ENCODE peak calls at places on chromosomes 1 and 21, in seven cellular contexts. One of them, this sample, is unnamed.
A peak's percentile ranks its signal among the peaks of the same experiment; 100 is the strongest.

GRCh38 chr1:229191066-229191674 is 79.7 kb upstream of the RAB4A start:
- DNase-seq in H1: no peak
- DNase-seq in K562: no peak
- DNase-seq in HepG2: no peak
- DNase-seq in GM12878: no peak
- DNase-seq in HCT116: no peak
- DNase-seq in WTC11: peak; percentile 39
- DNase-seq in this sample: no peak

GRCh38 chr1:172653015-172653709 is 5.7 kb upstream of the FASLG start:
- DNase-seq in GM12878: no peak
- DNase-seq in WTC11: no peak
- DNase-seq in H1: no peak
- DNase-seq in HCT116: no peak
- DNase-seq in K562: peak; percentile 45
- DNase-seq in HepG2: no peak
- DNase-seq in this sample: no peak

GRCh38 chr1:203796223-203796747 is 862 bp downstream of the ZBED6 start:
- DNase-seq in HepG2: peak; percentile 20
- DNase-seq in HCT116: no peak
- DNase-seq in GM12878: peak; percentile 13
- DNase-seq in K562: peak; percentile 71
- DNase-seq in WTC11: no peak
- DNase-seq in H1: no peak
- DNase-seq in this sample: peak; percentile 24

GRCh38 chr1:22868331-22868730 is 104.3 kb downstream of the LACTBL1 start:
- DNase-seq in WTC11: no peak
- DNase-seq in HepG2: no peak
- DNase-seq in GM12878: no peak
- DNase-seq in H1: no peak
- DNase-seq in HCT116: no peak
- DNase-seq in K562: no peak
- DNase-seq in this sample: no peak

GRCh38 chr1:164589408-164589807 is 30.4 kb downstream of the PBX1 start:
- DNase-seq in HCT116: no peak
- DNase-seq in K562: no peak
- DNase-seq in HepG2: no peak
- DNase-seq in H1: no peak
- DNase-seq in WTC11: no peak
- DNase-seq in GM12878: no peak
- DNase-seq in this sample: no peak

GRCh38 chr1:62196091-62196690 is 1.5 kb downstream of the L1TD1 start:
- DNase-seq in HCT116: no peak
- DNase-seq in H1: no peak
- DNase-seq in GM12878: no peak
- DNase-seq in HepG2: no peak
- DNase-seq in K562: no peak
- DNase-seq in WTC11: no peak
- DNase-seq in this sample: no peak

GRCh38 chr1:167687919-167688519 is 33.8 kb upstream of the MPZL1 start:
- DNase-seq in HepG2: peak; percentile 61
- DNase-seq in GM12878: peak; percentile 80
- DNase-seq in WTC11: peak; percentile 86
- DNase-seq in H1: peak; percentile 95
- DNase-seq in HCT116: peak; percentile 72
- DNase-seq in K562: peak; percentile 89
- DNase-seq in this sample: peak; percentile 82

GRCh38 chr1:212828395-212828794 is 19.1 kb downstream of the SPATA45 start:
- DNase-seq in HepG2: peak; percentile 61
- DNase-seq in WTC11: no peak
- DNase-seq in H1: no peak
- DNase-seq in GM12878: no peak
- DNase-seq in HCT116: no peak
- DNase-seq in K562: no peak
- DNase-seq in this sample: no peak

GRCh38 chr1:236338096-236338495 is 56.0 kb upstream of the EDARADD start:
- DNase-seq in H1: no peak
- DNase-seq in K562: no peak
- DNase-seq in GM12878: no peak
- DNase-seq in HepG2: no peak
- DNase-seq in WTC11: no peak
- DNase-seq in HCT116: no peak
- DNase-seq in this sample: no peak

GRCh38 chr1:214842856-214843255 is 239.7 kb upstream of the KCNK2 start:
- DNase-seq in WTC11: no peak
- DNase-seq in HCT116: no peak
- DNase-seq in HepG2: no peak
- DNase-seq in K562: no peak
- DNase-seq in GM12878: no peak
- DNase-seq in H1: no peak
- DNase-seq in this sample: no peak

GRCh38 chr1:155006601-155007101 is 4.0 kb downstream of the ZBTB7B start:
- DNase-seq in WTC11: no peak
- DNase-seq in GM12878: no peak
- DNase-seq in H1: no peak
- DNase-seq in HCT116: no peak
- DNase-seq in K562: no peak
- DNase-seq in HepG2: no peak
- DNase-seq in this sample: peak; percentile 59

GRCh38 chr1:91754348-91754747 is 131.6 kb downstream of the TGFBR3 start:
- DNase-seq in H1: no peak
- DNase-seq in K562: no peak
- DNase-seq in HCT116: no peak
- DNase-seq in GM12878: no peak
- DNase-seq in HepG2: no peak
- DNase-seq in WTC11: no peak
- DNase-seq in this sample: no peak

GRCh38 chr1:67719329-67720196 is 34.6 kb downstream of the GADD45A start:
- DNase-seq in K562: no peak
- DNase-seq in HepG2: no peak
- DNase-seq in HCT116: no peak
- DNase-seq in GM12878: no peak
- DNase-seq in WTC11: no peak
- DNase-seq in H1: no peak
- DNase-seq in this sample: peak; percentile 59

GRCh38 chr1:111904478-111905218 is 84.8 kb downstream of the KCND3 start:
- DNase-seq in WTC11: peak; percentile 38
- DNase-seq in GM12878: no peak
- DNase-seq in K562: no peak
- DNase-seq in H1: no peak
- DNase-seq in HCT116: no peak
- DNase-seq in HepG2: no peak
- DNase-seq in this sample: no peak

GRCh38 chr1:27416387-27417111 is 24.1 kb downstream of the GPR3 start:
- DNase-seq in H1: no peak
- DNase-seq in HepG2: peak; percentile 44
- DNase-seq in WTC11: no peak
- DNase-seq in K562: peak; percentile 78
- DNase-seq in GM12878: peak; percentile 70
- DNase-seq in HCT116: peak; percentile 55
- DNase-seq in this sample: peak; percentile 61

GRCh38 chr1:44605904-44606615 is 68.2 kb downstream of the TMEM53 start:
- DNase-seq in HepG2: no peak
- DNase-seq in HCT116: no peak
- DNase-seq in GM12878: no peak
- DNase-seq in H1: no peak
- DNase-seq in WTC11: no peak
- DNase-seq in K562: no peak
- DNase-seq in this sample: no peak

GRCh38 chr1:80472145-80472544 is 1328.6 kb upstream of the ADGRL2 start:
- DNase-seq in WTC11: no peak
- DNase-seq in HepG2: no peak
- DNase-seq in H1: no peak
- DNase-seq in K562: no peak
- DNase-seq in HCT116: no peak
- DNase-seq in GM12878: no peak
- DNase-seq in this sample: no peak

DNA sequence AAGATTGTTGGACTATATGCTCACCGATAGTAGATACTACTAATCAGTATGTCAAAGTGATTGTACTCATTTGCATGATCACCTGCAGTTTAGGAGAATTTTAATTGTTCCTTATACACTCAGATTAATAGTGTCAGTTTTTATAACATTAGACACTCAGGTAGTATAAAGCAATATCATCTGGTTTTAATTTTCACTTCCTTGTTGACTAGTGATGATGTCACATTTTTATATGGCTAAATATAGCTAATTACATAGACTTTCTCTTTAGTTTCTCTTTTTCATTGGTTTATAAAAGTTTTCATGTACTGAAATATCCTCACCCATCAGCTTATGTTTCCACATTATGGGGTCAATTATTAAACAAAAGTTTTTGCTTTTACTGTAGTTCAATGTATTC is 1332.4 kb upstream of the ADGRL2 start:
- DNase-seq in GM12878: no peak
- DNase-seq in K562: no peak
- DNase-seq in HepG2: no peak
- DNase-seq in H1: no peak
- DNase-seq in WTC11: no peak
- DNase-seq in HCT116: no peak
- DNase-seq in this sample: no peak
- TF ChIP-seq SP1 in GM12878: no peak
- TF ChIP-seq SP1 in K562: no peak
- TF ChIP-seq SP1 in HepG2: no peak
- TF ChIP-seq SP1 in H1: no peak
- TF ChIP-seq SP1 in WTC11: no peak
- TF ChIP-seq SP1 in HCT116: no peak
- TF ChIP-seq SP1 in this sample: no peak

GRCh38 chr1:41361495-41362356 is 492 bp downstream of the FOXO6 start:
- DNase-seq in K562: peak; percentile 45
- DNase-seq in HCT116: no peak
- DNase-seq in H1: peak; percentile 74
- DNase-seq in WTC11: peak; percentile 25
- DNase-seq in HepG2: no peak
- DNase-seq in GM12878: no peak
- DNase-seq in this sample: peak; percentile 43

GRCh38 chr1:41363632-41364320 is 2.5 kb downstream of the FOXO6 start:
- DNase-seq in WTC11: no peak
- DNase-seq in K562: no peak
- DNase-seq in GM12878: no peak
- DNase-seq in HCT116: no peak
- DNase-seq in H1: no peak
- DNase-seq in HepG2: no peak
- DNase-seq in this sample: no peak

GRCh38 chr1:41362357-41362721 is 1.1 kb downstream of the FOXO6 start:
- DNase-seq in K562: no peak
- DNase-seq in HCT116: no peak
- DNase-seq in HepG2: no peak
- DNase-seq in H1: no peak
- DNase-seq in WTC11: peak; percentile 15
- DNase-seq in GM12878: no peak
- DNase-seq in this sample: no peak

GRCh38 chr1:41364444-41365319 is 3.4 kb downstream of the FOXO6 start:
- DNase-seq in WTC11: peak; percentile 12
- DNase-seq in GM12878: no peak
- DNase-seq in HCT116: no peak
- DNase-seq in H1: no peak
- DNase-seq in K562: no peak
- DNase-seq in HepG2: no peak
- DNase-seq in this sample: no peak

DNA sequence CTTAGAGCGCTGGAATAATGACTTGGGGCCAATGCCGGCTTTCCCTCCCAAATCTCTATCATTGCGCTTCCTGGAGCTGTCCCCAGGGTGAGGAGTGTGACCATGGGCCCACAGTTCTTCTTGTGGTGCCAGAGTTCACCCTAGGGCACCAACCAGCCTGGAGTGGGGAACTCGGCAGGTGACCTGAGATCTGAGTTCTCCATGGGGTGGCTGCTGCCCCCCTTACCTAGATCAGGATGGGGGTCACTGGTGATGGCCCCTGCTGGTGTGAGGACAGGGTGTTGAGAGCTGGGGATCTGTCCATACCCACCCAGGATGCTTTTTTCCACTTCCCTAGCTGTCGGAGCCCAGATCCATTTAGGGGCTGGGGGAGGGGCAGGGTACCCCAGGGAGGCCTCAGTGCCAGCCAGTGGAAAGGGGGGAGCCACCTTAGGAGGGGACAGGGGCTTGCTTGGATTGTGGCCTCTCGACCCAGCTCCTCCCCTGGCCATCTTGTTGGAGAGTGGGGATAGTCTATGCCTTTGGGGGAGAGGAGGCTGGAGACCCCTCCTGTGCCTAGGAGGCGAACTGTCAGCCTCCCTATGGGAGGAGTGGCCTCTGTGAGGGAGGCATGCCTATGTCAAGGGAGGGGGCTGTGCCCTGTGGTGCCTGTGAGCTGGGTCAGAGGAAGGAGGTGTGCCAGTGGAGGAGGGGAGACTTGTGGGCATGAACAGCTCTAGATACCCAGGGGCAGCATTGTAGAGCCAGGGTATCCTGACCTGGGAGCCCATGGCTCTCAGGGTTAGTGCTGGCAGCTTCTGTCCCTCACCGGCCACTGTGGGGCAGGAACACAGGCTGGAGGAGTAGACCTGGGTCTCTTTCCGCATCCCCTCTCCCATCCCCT is 1.8 kb downstream of the FOXO6 start:
- DNase-seq in WTC11: no peak
- DNase-seq in K562: no peak
- DNase-seq in H1: no peak
- DNase-seq in HepG2: no peak
- DNase-seq in GM12878: no peak
- DNase-seq in HCT116: no peak
- DNase-seq in this sample: no peak
- TF ChIP-seq SP1 in WTC11: no peak
- TF ChIP-seq SP1 in K562: no peak
- TF ChIP-seq SP1 in H1: no peak
- TF ChIP-seq SP1 in HepG2: no peak
- TF ChIP-seq SP1 in GM12878: no peak
- TF ChIP-seq SP1 in HCT116: no peak
- TF ChIP-seq SP1 in this sample: no peak

GRCh38 chr1:218377143-218377660 is 32.1 kb downstream of the TGFB2 start:
- DNase-seq in K562: peak; percentile 20
- DNase-seq in HCT116: peak; percentile 76
- DNase-seq in HepG2: peak; percentile 77
- DNase-seq in H1: no peak
- DNase-seq in GM12878: no peak
- DNase-seq in WTC11: no peak
- DNase-seq in this sample: no peak
- TF ChIP-seq SP1 in K562: no peak
- TF ChIP-seq SP1 in HCT116: peak; percentile 85
- TF ChIP-seq SP1 in HepG2: no peak
- TF ChIP-seq SP1 in H1: no peak
- TF ChIP-seq SP1 in GM12878: no peak
- TF ChIP-seq SP1 in WTC11: no peak
- TF ChIP-seq SP1 in this sample: no peak

DNA sequence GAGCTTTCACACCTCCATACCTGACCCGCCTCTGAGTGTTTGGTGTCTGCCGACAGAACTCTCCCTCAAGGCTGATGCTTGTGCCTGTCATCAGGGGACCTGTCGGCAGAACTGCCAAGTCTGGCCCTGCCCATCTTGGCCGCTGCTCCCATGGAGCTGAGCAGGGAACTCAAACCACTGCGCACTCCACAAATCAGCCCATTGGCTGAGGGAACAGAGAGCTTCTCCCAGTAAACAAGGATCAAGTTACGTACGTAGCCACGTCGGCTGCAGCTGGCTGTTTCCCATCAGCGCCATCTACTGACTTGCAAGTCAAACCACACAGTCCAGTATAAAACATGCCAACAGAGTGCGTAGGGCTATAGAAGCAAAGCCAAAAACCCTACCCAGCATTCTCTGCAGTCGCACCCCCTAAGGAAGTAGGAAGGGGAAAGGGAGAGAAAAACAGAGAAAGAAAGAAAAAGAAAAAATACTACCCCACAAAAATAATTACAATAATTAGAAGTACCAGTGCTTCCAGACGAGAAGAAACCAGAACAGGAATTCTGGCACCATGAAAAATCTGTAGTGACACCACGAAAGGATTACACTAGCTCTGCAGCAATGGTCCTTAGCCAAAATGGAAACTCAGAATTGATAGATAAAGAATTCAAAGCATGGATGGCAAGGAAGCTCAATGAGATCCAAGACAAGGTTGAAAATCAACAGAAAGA is 13.1 kb downstream of the KRTAP13-1 start:
- DNase-seq in HCT116: peak; percentile 2
- DNase-seq in WTC11: peak; percentile 84
- DNase-seq in HepG2: peak; percentile 14
- DNase-seq in K562: peak; percentile 43
- DNase-seq in H1: peak; percentile 74
- DNase-seq in GM12878: no peak
- DNase-seq in this sample: peak; percentile 69
- TF ChIP-seq SP1 in HCT116: no peak
- TF ChIP-seq SP1 in WTC11: peak; percentile 35
- TF ChIP-seq SP1 in HepG2: no peak
- TF ChIP-seq SP1 in K562: no peak
- TF ChIP-seq SP1 in H1: peak; percentile 22
- TF ChIP-seq SP1 in GM12878: no peak
- TF ChIP-seq SP1 in this sample: no peak

This sample was measured in HEK293T.